ENCODE peak calls at places on chromosome 13, in four cellular contexts. V is IMR-90, C is GM12864, Z is spleen. E is an unnamed sample.

GRCh38 chr13:44409595-44409994 is 36.0 kb downstream of the SERP2 start:
- DNase-seq in V (no peak), Z (no peak), C (no peak), E (no peak)

GRCh38 chr13:101140087-101140770 is 276.1 kb downstream of the NALCN start:
- DNase-seq in V (no peak), Z (no peak), C (no peak), E (no peak)

GRCh38 chr13:113979791-113980471 is 6.1 kb upstream of the C13orf46 start:
- DNase-seq in Z (peak; percentile 38), V (no peak), C (no peak), E (no peak)

GRCh38 chr13:97100821-97101220 is 106.5 kb upstream of the OXGR1 start:
- DNase-seq in C (no peak), Z (no peak), V (no peak), E (no peak)

GRCh38 chr13:44762946-44763345 is 186.8 kb upstream of the TSC22D1 start:
- DNase-seq in C (no peak), Z (no peak), V (peak; percentile 45), E (no peak)

GRCh38 chr13:29270536-29271045 is 324.9 kb downstream of the SLC7A1 start:
- DNase-seq in V (no peak), Z (no peak), C (no peak), E (no peak)

GRCh38 chr13:49240017-49240416 is 7.7 kb upstream of the CDADC1 start:
- DNase-seq in Z (no peak), V (peak; percentile 46), C (no peak), E (peak; percentile 51)

GRCh38 chr13:76723551-76724232 is 162.5 kb downstream of the KCTD12 start:
- DNase-seq in Z (no peak), C (no peak), V (peak; percentile 89), E (peak; percentile 94)

GRCh38 chr13:98345103-98345899 is 168.2 kb upstream of the RNF113B start:
- DNase-seq in V (no peak), C (no peak), Z (no peak), E (no peak)

GRCh38 chr13:93118081-93118615 is 108.5 kb upstream of the GPC6 start:
- DNase-seq in V (no peak), C (no peak), Z (no peak), E (no peak)

DNA sequence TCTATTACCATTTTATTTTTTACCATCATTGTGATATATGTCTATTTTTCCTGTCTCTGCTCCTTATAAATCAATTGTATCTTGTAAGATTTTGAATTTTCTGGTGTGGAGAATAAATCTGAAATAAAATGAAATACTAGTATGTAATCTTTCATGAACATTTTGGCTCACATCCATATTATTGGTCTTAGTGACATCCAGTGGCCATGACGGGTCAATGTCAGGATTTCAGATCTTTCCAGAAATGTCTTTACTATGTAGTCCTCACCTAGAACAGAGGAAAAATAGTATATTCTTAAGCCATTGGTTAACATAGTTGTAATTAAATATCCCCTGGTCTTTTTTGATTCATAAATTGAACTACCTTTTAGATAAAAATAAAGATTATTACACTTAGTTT is 109.8 kb upstream of the GPC6 start:
- DNase-seq in V (no peak), Z (no peak), C (no peak), E (no peak)
- TF ChIP-seq CTCF in V (no peak), Z (no peak), C (no peak), E (no peak)

DNA sequence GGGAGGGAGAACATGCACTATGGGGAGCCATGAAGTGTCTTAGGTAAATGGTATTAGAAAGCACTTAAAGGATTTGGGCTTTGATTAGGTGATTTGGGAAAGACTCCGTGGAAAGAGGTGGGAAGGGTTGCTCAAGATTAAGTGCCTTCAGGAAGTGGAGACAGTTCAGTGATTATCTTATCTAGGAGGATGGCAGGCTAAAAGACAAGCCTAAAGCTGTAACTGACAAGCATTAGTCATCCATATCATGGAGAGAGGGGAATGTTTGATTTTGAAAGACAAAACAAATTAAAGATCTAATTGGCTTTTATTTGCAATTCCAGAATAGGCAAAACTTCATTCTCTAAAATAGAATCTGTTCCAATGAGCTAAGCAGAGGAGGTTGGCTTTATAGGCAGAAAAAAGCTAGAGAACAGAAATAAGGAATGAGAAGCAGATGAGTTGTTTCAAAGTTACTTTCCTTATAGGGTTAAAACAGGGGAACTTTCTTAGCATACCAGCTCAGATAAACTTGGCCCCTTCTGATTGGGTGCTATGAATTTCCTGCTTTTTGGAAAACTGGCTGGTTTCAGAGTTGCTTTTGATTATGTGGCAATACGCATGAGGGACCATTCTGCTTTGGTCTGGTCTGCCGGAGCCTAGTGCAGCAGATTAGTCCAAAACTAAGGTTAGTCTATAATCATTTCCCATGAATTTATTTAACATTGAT is 1.8 kb upstream of the DIAPH3 start:
- DNase-seq in Z (no peak), V (peak; percentile 75), C (no peak), E (peak; percentile 76)
- H3K4me3 ChIP-seq in Z (no peak overlapping the region), V (peak overlapping the region; percentile 1), C (no peak overlapping the region), E (peak overlapping the region; percentile 23)

GRCh38 chr13:105979131-105979530 is 556.3 kb downstream of the EFNB2 start:
- DNase-seq in V (no peak), Z (no peak), C (no peak), E (no peak)
- TF ChIP-seq CTCF in V (no peak), Z (no peak), C (no peak), E (no peak)

GRCh38 chr13:30305456-30305855 is 1.9 kb downstream of the KATNAL1 start:
- DNase-seq in Z (no peak), C (no peak), V (no peak), E (no peak)
- H3K4me3 ChIP-seq in Z (no peak overlapping the region), C (no peak overlapping the region), V (peak overlapping the region; percentile 20), E (peak overlapping the region; percentile 78)

GRCh38 chr13:42652642-42653415 is 78.9 kb downstream of the TNFSF11 start:
- DNase-seq in C (no peak), Z (no peak), V (no peak), E (no peak)
- TF ChIP-seq CTCF in C (no peak), Z (no peak), V (no peak), E (no peak)

GRCh38 chr13:46388846-46389245 is 1.8 kb upstream of the RUBCNL start:
- DNase-seq in C (no peak), V (no peak), Z (no peak), E (no peak)

GRCh38 chr13:46386996-46387851 is at the start of gene RUBCNL:
- DNase-seq in Z (peak; percentile 92), C (no peak), V (no peak), E (no peak)

GRCh38 chr13:46388308-46388707 is 1.3 kb upstream of the RUBCNL start:
- DNase-seq in V (no peak), Z (no peak), C (no peak), E (no peak)

GRCh38 chr13:46385946-46386345 is 1.1 kb downstream of the RUBCNL start:
- DNase-seq in Z (no peak), C (no peak), V (no peak), E (no peak)

GRCh38 chr13:46386426-46386995 is 541 bp downstream of the RUBCNL start:
- DNase-seq in V (no peak), Z (peak; percentile 79), C (no peak), E (no peak)
- H3K4me3 ChIP-seq in V (no peak overlapping the region), Z (peak overlapping the region; percentile 61), C (peak overlapping the region; percentile 57), E (no peak overlapping the region)

DNA sequence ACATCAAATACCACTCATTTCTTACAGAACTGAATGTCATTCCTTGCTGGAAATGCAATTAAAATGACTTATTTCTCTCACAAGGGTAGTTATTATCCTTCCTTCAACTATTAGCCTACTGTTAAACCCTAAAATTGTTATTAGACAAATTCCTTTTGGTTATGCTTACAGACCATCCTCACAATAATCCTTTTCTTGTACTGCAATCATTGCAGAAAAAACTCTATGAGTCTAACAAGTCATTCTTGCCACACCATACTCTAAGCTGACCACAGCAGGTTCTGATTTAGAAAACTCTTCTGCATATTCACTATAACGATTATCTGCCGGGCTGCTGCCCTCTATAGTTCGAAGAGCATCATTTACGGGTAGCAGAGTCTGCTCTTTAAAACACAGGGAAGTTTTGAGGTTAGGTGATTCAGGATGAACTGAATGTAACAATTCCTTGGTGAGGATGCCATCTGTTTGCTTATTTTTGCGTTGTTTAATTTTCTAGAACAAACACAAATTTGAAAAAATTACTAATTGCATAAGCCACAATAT is 38.2 kb downstream of the MTMR6 start:
- DNase-seq in C (peak; percentile 24), Z (no peak), V (peak; percentile 43), E (peak; percentile 43)
- TF ChIP-seq CTCF in C (peak; percentile 59), Z (no peak), V (peak; percentile 40), E (peak; percentile 53)